ENCODE peak calls at places on chromosomes 4 and X, in seven cellular contexts. D is NCI-H1092 treated with DMSO at 0.1 percent for 48 hours; N is GF-D8; J is activated CD4-positive, CD25-positive, alpha-beta regulatory T cell; S is endodermal cell; I is T-helper 9 cell; O is memory B cell. W is an unnamed sample.

GRCh38 chrX:40105791-40106676 is 8.3 kb upstream of the BCOR start:
- DNase-seq in D (peak), N (no peak), J (no peak), S (peak), I (peak), O (peak), W (peak)

GRCh38 chr4:99002274-99002673 is 6.8 kb downstream of the METAP1 start:
- DNase-seq in D (no peak), N (no peak), J (no peak), S (no peak), I (no peak), O (no peak), W (no peak)

GRCh38 chr4:137819964-137820383 is 287.7 kb upstream of the PCDH18 start:
- DNase-seq in D (peak), N (no peak), J (no peak), S (peak), I (no peak), O (no peak), W (peak)

GRCh38 chrX:47497274-47497673 is 14.3 kb upstream of the ZNF41 start:
- DNase-seq in D (no peak), N (no peak), J (no peak), S (no peak), I (no peak), O (no peak), W (no peak)

GRCh38 chr4:83075271-83075670 is 39.3 kb downstream of the PLAC8 start:
- DNase-seq in D (no peak), N (no peak), J (no peak), S (no peak), I (no peak), O (no peak), W (no peak)

GRCh38 chrX:20454117-20454516 is 187.4 kb upstream of the RPS6KA3 start:
- DNase-seq in D (no peak), N (no peak), J (no peak), S (no peak), I (no peak), O (no peak), W (no peak)

GRCh38 chr4:104457308-104457981 is 37.2 kb downstream of the CXXC4 start:
- DNase-seq in D (no peak), N (no peak), J (no peak), S (no peak), I (no peak), O (no peak), W (no peak)

GRCh38 chr4:8218371-8219050 is 19.4 kb downstream of the SH3TC1 start:
- DNase-seq in D (peak), N (no peak), J (no peak), S (no peak), I (no peak), O (no peak), W (no peak)

GRCh38 chr4:39660757-39661156 is 22.1 kb upstream of the SMIM14 start:
- DNase-seq in D (no peak), N (no peak), J (no peak), S (no peak), I (no peak), O (no peak), W (no peak)

GRCh38 chr4:70734971-70735370 is 13.2 kb downstream of the RUFY3 start:
- DNase-seq in D (no peak), N (no peak), J (no peak), S (no peak), I (no peak), O (no peak), W (no peak)